ENCODE peak calls at places on chromosomes 16 and 17, in six cellular contexts. U is ovary; S is mucosa of descending colon; B is effector memory CD4-positive, alpha-beta T cell; K is adrenal gland; J is colonic mucosa. Q is an unnamed sample. For H3K4me1 and H3K9me3, the result is how much of the 10 kb centered on the place peaks cover.

GRCh38 chr17:28211811-28212210 is 107.2 kb upstream of the TMEM97 start:
- DNase-seq in U (no peak), S (no peak), B (no peak), K (no peak), J (no peak), Q (no peak)

GRCh38 chr17:43438626-43439529 is 40.1 kb downstream of the ARL4D start:
- DNase-seq in U (peak), S (no peak), B (no peak), K (no peak), J (no peak), Q (no peak)

GRCh38 chr16:23742761-23743160 is 12.1 kb upstream of the CHP2 start:
- DNase-seq in U (no peak), S (no peak), B (no peak), K (no peak), J (no peak), Q (no peak)

GRCh38 chr17:29004081-29004692 is 1.6 kb downstream of the SEZ6 start:
- DNase-seq in U (no peak), S (no peak), B (no peak), K (no peak), J (no peak), Q (no peak)

GRCh38 chr17:6660765-6661463 is 9.4 kb downstream of the C17orf100 start:
- DNase-seq in U (no peak), S (no peak), B (no peak), K (no peak), J (no peak), Q (no peak)

GRCh38 chr17:41796066-41796895 is 9.8 kb upstream of the JUP start:
- DNase-seq in U (no peak), S (no peak), B (no peak), K (no peak), J (no peak), Q (no peak)

GRCh38 chr17:40348562-40349476 is 15.7 kb downstream of the GJD3 start:
- DNase-seq in U (no peak), S (no peak), B (no peak), K (peak), J (peak), Q (no peak)

GRCh38 chr17:60653569-60653968 is 24.1 kb upstream of the BCAS3 start:
- DNase-seq in U (no peak), S (no peak), B (no peak), K (no peak), J (no peak), Q (no peak)

GRCh38 chr16:4212934-4213296 is 29.0 kb downstream of the SRL start:
- DNase-seq in U (no peak), S (no peak), B (no peak), K (no peak), J (no peak), Q (no peak)

GRCh38 chr16:77470851-77471250 is 36.0 kb upstream of the ADAMTS18 start:
- DNase-seq in U (no peak), S (no peak), B (no peak), K (no peak), J (no peak), Q (no peak)

GRCh38 chr17:7873051-7873450 is 15.2 kb downstream of the CYB5D1 start:
- DNase-seq in U (no peak), S (no peak), B (no peak), K (no peak), J (no peak), Q (no peak)

GRCh38 chr16:58678716-58679115 is 5.9 kb downstream of the SLC38A7 start:
- DNase-seq in U (no peak), S (peak), B (no peak), K (peak), J (no peak), Q (no peak)

GRCh38 chr17:31544186-31544585 is 152.7 kb downstream of the RAB11FIP4 start:
- DNase-seq in U (no peak), S (no peak), B (no peak), K (no peak), J (no peak), Q (no peak)

GRCh38 chr16:73420244-73421040 is 372.5 kb upstream of the ZFHX3 start:
- DNase-seq in U (no peak), S (no peak), B (no peak), K (no peak), J (no peak), Q (no peak)

GRCh38 chr17:75588546-75589016 is 981 bp downstream of the MYO15B start:
- DNase-seq in U (no peak), S (no peak), B (no peak), K (peak), J (no peak), Q (no peak)

GRCh38 chr16:84138824-84139627 is 6.0 kb downstream of the HSDL1 start:
- DNase-seq in U (no peak), S (no peak), B (no peak), K (no peak), J (no peak), Q (no peak)

GRCh38 chr17:35773674-35774425 is 13.2 kb downstream of the C17orf50 start:
- DNase-seq in U (no peak), S (no peak), B (no peak), K (no peak), J (no peak), Q (no peak)

GRCh38 chr17:51768706-51769105 is 389.8 kb downstream of the CA10 start:
- DNase-seq in U (no peak), S (no peak), B (no peak), K (no peak), J (no peak), Q (no peak)

GRCh38 chr17:40371261-40371929 is 6.9 kb upstream of the GJD3 start:
- DNase-seq in U (no peak), S (no peak), B (no peak), K (no peak), J (no peak), Q (no peak)

GRCh38 chr17:53032861-53033271 is 789.9 kb upstream of the KIF2B start:
- DNase-seq in U (no peak), S (peak), B (no peak), K (no peak), J (peak), Q (no peak)

GRCh38 chr16:84726670-84727467 is 27.1 kb downstream of the USP10 start:
- DNase-seq in U (no peak), S (peak), B (no peak), K (no peak), J (peak), Q (peak)

GRCh38 chr16:48444574-48444973 is 59.4 kb upstream of the SIAH1 start:
- DNase-seq in U (no peak), S (no peak), B (no peak), K (no peak), J (no peak), Q (no peak)

GRCh38 chr17:57970706-57971105 is 15.5 kb upstream of the CUEDC1 start:
- DNase-seq in U (no peak), S (no peak), B (no peak), K (no peak), J (peak), Q (no peak)

GRCh38 chr17:67615011-67615561 is 102.7 kb upstream of the NOL11 start:
- DNase-seq in U (no peak), S (no peak), B (no peak), K (no peak), J (no peak), Q (no peak)

GRCh38 chr17:81306491-81306890 is 11.4 kb upstream of the SLC38A10 start:
- DNase-seq in U (no peak), S (no peak), B (no peak), K (no peak), J (no peak), Q (no peak)

GRCh38 chr17:71978435-71978834 is 142.4 kb upstream of the SOX9 start:
- DNase-seq in U (no peak), S (no peak), B (no peak), K (no peak), J (no peak), Q (no peak)

GRCh38 chr17:50905460-50905803 is 39.3 kb upstream of the TOB1 start:
- DNase-seq in U (no peak), S (no peak), B (no peak), K (no peak), J (no peak), Q (no peak)

GRCh38 chr17:28901866-28902818 is 737 bp downstream of the DHRS13 start:
- DNase-seq in U (peak), S (peak), B (no peak), K (no peak), J (peak), Q (no peak)

GRCh38 chr17:81545160-81545949 is 6.8 kb downstream of the FAAP100 start:
- DNase-seq in U (no peak), S (no peak), B (no peak), K (no peak), J (no peak), Q (no peak)

GRCh38 chr16:14302399-14303181 is 231.5 kb downstream of the MRTFB start:
- DNase-seq in U (peak), S (peak), B (no peak), K (peak), J (no peak), Q (no peak)

GRCh38 chr16:50251375-50252081 is 14.8 kb upstream of the ADCY7 start:
- DNase-seq in U (peak), S (no peak), B (no peak), K (no peak), J (no peak), Q (no peak)

GRCh38 chr17:49592263-49592662 is 16.6 kb downstream of the NXPH3 start:
- DNase-seq in U (no peak), S (no peak), B (no peak), K (no peak), J (no peak), Q (no peak)

GRCh38 chr17:66900126-66901010 is 64.1 kb upstream of the CACNG4 start:
- DNase-seq in U (no peak), S (no peak), B (no peak), K (no peak), J (no peak), Q (no peak)

GRCh38 chr17:48175692-48176450 is 68.3 kb downstream of the SNX11 start:
- DNase-seq in U (no peak), S (no peak), B (no peak), K (no peak), J (no peak), Q (no peak)

DNA sequence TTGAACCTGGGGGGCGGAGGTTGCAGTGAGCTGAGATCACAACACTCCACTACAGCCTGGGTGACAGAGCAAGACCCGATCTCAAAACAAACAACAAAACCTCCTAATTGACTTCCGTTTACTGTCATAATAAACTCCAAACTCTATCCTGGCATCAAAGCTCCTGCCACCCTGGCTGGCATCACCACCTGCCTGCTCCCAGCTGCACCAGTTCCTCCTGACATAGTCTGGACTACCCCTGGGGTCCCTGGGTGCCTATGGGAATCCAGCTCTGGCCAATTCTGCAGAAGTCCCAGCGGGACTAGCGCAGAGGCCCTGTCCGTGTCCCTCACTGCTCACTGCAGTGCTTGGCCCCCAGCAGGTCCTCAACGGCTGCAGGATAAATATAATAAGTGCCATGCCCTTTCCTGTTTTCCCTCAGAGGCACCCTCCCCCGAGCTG is 725 bp downstream of the NTHL1 start:
- DNase-seq in U (no peak), S (no peak), B (no peak), K (no peak), J (no peak), Q (no peak)
- H3K4me1 ChIP-seq in U (under half), S (under half), B (under half), K (under half), J (under half), Q (under half)

GRCh38 chr16:35450648-35451047 is 1991.2 kb downstream of the TP53TG3F start:
- DNase-seq in U (no peak), S (no peak), B (no peak), K (no peak), J (no peak), Q (no peak)
- H3K9me3 ChIP-seq in U (under half), S (half or more), B (under half), K (under half), J (under half), Q (under half)

DNA sequence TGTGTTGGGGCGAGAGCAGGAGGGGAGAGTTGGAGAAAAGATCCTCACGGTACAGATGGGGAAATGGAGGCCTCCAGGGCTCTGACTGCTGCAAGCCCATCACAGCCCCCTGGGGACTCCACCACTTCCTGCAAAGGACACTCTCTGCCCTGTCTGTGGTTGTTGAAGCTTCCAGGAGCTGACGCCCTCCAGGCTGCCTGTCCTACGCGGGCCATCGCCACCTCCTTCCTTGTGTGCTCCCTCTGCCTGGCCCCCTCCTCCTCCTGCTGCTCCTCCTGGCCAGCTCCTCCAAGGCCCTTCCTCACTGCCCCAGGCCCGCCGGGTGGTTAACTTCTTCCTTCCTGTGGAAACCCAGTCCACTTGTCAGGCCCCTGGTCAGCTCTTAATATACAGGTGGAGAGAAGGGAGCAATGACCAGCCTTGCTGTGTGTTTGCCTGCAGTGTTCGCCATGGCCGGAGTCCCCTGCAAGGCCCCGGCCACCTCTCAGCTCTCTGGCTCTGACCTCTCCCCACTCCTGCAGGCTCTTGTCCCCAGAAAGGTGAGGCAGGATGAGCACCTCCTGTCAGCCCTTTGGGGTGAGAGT is 18.4 kb upstream of the STAC2 start:
- DNase-seq in U (no peak), S (no peak), B (no peak), K (no peak), J (no peak), Q (no peak)
- H3K4me3 ChIP-seq in U (no peak), S (no peak), B (no peak), K (no peak), J (no peak), Q (no peak)

DNA sequence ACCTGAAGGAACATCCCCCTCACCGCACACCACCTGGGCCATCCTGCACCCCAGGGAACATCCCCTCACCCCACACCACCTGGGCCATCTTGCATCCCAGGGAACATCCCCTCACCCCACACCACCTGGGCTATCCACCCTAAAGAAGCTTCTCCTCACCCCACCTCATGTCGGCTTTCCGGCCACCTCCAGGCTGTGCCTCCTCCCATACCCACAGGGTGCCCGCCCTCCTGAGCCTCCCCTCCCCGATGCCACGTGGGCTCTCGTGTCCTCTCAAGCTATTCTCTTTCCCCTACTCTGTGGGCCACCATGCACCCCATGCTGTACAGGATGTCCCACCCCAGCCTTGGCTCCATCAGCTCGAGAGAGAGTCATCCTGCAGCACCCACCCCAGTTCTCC is 18.0 kb downstream of the MYLK3 start:
- DNase-seq in U (no peak), S (no peak), B (no peak), K (no peak), J (no peak), Q (no peak)
- H3K4me1 ChIP-seq in U (under half), S (under half), B (under half), K (under half), J (under half), Q (under half)

Q was measured in tibial nerve.